ENCODE peak calls at places on chromosome 1, in six cellular contexts. One of them, this sample, is unnamed.

GRCh38 chr1:232968965-232969364 is 18.6 kb downstream of the NTPCR start:
- DNase-seq in progenitor cell of endocrine pancreas: no peak
- DNase-seq in foreskin fibroblast: no peak
- DNase-seq in cardiac muscle cell: no peak
- DNase-seq in MM.1S: no peak
- DNase-seq in AG09319: no peak
- DNase-seq in this sample: no peak

GRCh38 chr1:19033516-19033840 is 77.0 kb upstream of the IFFO2 start:
- DNase-seq in progenitor cell of endocrine pancreas: no peak
- DNase-seq in foreskin fibroblast: no peak
- DNase-seq in cardiac muscle cell: no peak
- DNase-seq in MM.1S: no peak
- DNase-seq in AG09319: no peak
- DNase-seq in this sample: no peak

GRCh38 chr1:198678301-198678836 is 39.5 kb downstream of the PTPRC start:
- DNase-seq in progenitor cell of endocrine pancreas: no peak
- DNase-seq in foreskin fibroblast: no peak
- DNase-seq in cardiac muscle cell: no peak
- DNase-seq in MM.1S: no peak
- DNase-seq in AG09319: no peak
- DNase-seq in this sample: no peak

GRCh38 chr1:2099871-2100774 is 49.9 kb downstream of the PRKCZ start:
- DNase-seq in progenitor cell of endocrine pancreas: no peak
- DNase-seq in foreskin fibroblast: no peak
- DNase-seq in cardiac muscle cell: no peak
- DNase-seq in MM.1S: no peak
- DNase-seq in AG09319: no peak
- DNase-seq in this sample: no peak

GRCh38 chr1:67570473-67571143 is 114.4 kb upstream of the GADD45A start:
- DNase-seq in progenitor cell of endocrine pancreas: no peak
- DNase-seq in foreskin fibroblast: peak
- DNase-seq in cardiac muscle cell: no peak
- DNase-seq in MM.1S: no peak
- DNase-seq in AG09319: no peak
- DNase-seq in this sample: no peak

GRCh38 chr1:24535778-24536177 is 20.1 kb upstream of the NCMAP start:
- DNase-seq in progenitor cell of endocrine pancreas: no peak
- DNase-seq in foreskin fibroblast: no peak
- DNase-seq in cardiac muscle cell: no peak
- DNase-seq in MM.1S: no peak
- DNase-seq in AG09319: no peak
- DNase-seq in this sample: no peak

GRCh38 chr1:227766015-227766634 is 30.9 kb downstream of the SNAP47 start:
- DNase-seq in progenitor cell of endocrine pancreas: no peak
- DNase-seq in foreskin fibroblast: no peak
- DNase-seq in cardiac muscle cell: no peak
- DNase-seq in MM.1S: no peak
- DNase-seq in AG09319: no peak
- DNase-seq in this sample: no peak

GRCh38 chr1:173914366-173914871 is 2.7 kb downstream of the SERPINC1 start:
- DNase-seq in progenitor cell of endocrine pancreas: no peak
- DNase-seq in foreskin fibroblast: peak
- DNase-seq in cardiac muscle cell: peak
- DNase-seq in MM.1S: peak
- DNase-seq in AG09319: no peak
- DNase-seq in this sample: peak

GRCh38 chr1:9194024-9194423 is 40.5 kb upstream of the H6PD start:
- DNase-seq in progenitor cell of endocrine pancreas: no peak
- DNase-seq in foreskin fibroblast: no peak
- DNase-seq in cardiac muscle cell: no peak
- DNase-seq in MM.1S: no peak
- DNase-seq in AG09319: no peak
- DNase-seq in this sample: no peak

GRCh38 chr1:166479052-166479631 is 312.3 kb upstream of the FAM78B start:
- DNase-seq in progenitor cell of endocrine pancreas: peak
- DNase-seq in foreskin fibroblast: peak
- DNase-seq in cardiac muscle cell: peak
- DNase-seq in MM.1S: peak
- DNase-seq in AG09319: no peak
- DNase-seq in this sample: peak

DNA sequence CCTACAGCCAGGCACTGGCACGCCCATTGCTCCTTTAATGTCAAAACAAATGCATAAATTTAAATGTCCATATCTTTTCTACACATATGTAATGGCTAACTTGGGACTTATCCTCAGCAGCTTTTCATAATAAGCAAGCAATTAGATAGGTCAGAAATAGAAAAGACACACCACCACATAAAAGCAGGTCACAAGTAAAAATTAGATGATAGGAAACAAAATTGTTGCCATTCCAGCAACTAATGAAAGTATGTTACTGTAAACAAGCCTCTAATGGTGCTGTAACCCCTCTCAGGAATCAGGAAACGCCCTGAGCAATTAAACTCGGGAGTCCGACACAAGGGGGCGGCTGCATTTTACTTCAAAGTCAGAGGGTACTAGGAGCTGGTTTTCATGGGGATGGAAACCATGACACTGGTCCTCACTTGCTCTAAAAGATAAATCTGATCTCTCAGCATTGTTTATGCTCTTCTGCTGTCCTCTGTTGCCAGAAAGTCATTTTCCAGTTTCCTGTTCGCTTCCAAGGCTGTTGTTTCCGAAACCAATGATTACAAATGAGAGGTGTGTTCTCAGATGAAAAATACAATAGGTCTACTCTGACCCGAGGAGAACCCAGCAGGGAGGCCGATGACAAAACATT is 93.4 kb downstream of the TGFBR3 start:
- DNase-seq in progenitor cell of endocrine pancreas: no peak
- DNase-seq in foreskin fibroblast: no peak
- DNase-seq in cardiac muscle cell: no peak
- DNase-seq in MM.1S: no peak
- DNase-seq in AG09319: no peak
- DNase-seq in this sample: no peak
- TF ChIP-seq CTCF in progenitor cell of endocrine pancreas: no peak
- TF ChIP-seq CTCF in foreskin fibroblast: no peak
- TF ChIP-seq CTCF in cardiac muscle cell: no peak
- TF ChIP-seq CTCF in MM.1S: no peak
- TF ChIP-seq CTCF in AG09319: no peak
- TF ChIP-seq CTCF in this sample: no peak

GRCh38 chr1:3702990-3703728 is 49.1 kb upstream of the CCDC27 start:
- DNase-seq in progenitor cell of endocrine pancreas: no peak
- DNase-seq in foreskin fibroblast: no peak
- DNase-seq in cardiac muscle cell: no peak
- DNase-seq in MM.1S: no peak
- DNase-seq in AG09319: no peak
- DNase-seq in this sample: no peak
- TF ChIP-seq CTCF in progenitor cell of endocrine pancreas: peak
- TF ChIP-seq CTCF in foreskin fibroblast: no peak
- TF ChIP-seq CTCF in cardiac muscle cell: no peak
- TF ChIP-seq CTCF in MM.1S: no peak
- TF ChIP-seq CTCF in AG09319: no peak
- TF ChIP-seq CTCF in this sample: peak

GRCh38 chr1:115593365-115594259 is 48.2 kb upstream of the VANGL1 start:
- DNase-seq in progenitor cell of endocrine pancreas: no peak
- DNase-seq in foreskin fibroblast: no peak
- DNase-seq in cardiac muscle cell: no peak
- DNase-seq in MM.1S: no peak
- DNase-seq in AG09319: no peak
- DNase-seq in this sample: no peak

GRCh38 chr1:115592264-115592663 is 49.5 kb upstream of the VANGL1 start:
- DNase-seq in progenitor cell of endocrine pancreas: no peak
- DNase-seq in foreskin fibroblast: no peak
- DNase-seq in cardiac muscle cell: no peak
- DNase-seq in MM.1S: no peak
- DNase-seq in AG09319: no peak
- DNase-seq in this sample: no peak

GRCh38 chr1:115596080-115596795 is 45.5 kb upstream of the VANGL1 start:
- DNase-seq in progenitor cell of endocrine pancreas: no peak
- DNase-seq in foreskin fibroblast: peak
- DNase-seq in cardiac muscle cell: no peak
- DNase-seq in MM.1S: no peak
- DNase-seq in AG09319: no peak
- DNase-seq in this sample: no peak

DNA sequence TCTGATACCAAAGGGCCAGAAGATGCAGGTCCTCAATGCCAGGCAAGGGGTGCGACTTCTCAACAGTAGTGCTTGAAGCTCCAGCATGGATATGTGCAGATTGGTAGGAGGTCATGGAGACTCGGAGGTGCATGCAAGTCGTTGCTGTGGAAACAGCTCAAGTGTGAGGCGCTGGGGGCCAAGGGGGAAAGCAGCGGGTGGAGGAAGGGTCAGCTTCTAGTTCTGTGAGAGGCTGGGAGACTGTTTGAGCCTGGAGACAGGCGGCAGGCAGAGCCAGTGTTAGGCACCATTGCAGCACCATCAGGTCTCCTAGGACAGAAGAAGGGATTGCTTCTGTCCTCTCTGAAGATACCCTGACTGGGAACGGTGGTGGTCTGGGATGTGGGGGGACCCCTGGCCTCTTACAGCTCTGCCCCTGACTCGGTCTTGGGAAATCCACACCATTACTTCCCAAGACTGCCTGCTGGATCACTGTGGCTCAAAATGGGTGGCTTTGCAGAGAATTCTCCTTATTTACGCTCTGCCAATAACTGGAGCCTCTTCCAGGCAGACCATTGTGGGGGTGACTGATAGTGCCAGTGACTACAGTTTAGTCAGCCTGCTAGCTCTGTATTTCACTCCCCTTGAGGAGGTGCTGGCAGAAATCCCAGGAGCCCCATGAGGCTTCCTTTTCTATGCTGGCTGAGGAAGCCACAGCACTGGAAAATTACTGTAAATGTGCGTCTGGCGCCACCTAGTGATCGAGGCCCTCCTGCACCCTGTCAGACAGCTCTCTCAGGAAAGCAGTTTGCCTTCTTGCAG is 46.3 kb upstream of the VANGL1 start:
- DNase-seq in progenitor cell of endocrine pancreas: peak
- DNase-seq in foreskin fibroblast: peak
- DNase-seq in cardiac muscle cell: peak
- DNase-seq in MM.1S: peak
- DNase-seq in AG09319: peak
- DNase-seq in this sample: peak
- TF ChIP-seq CTCF in progenitor cell of endocrine pancreas: peak
- TF ChIP-seq CTCF in foreskin fibroblast: peak
- TF ChIP-seq CTCF in cardiac muscle cell: peak
- TF ChIP-seq CTCF in MM.1S: peak
- TF ChIP-seq CTCF in AG09319: peak
- TF ChIP-seq CTCF in this sample: peak

GRCh38 chr1:27603962-27604578 is at the start of gene AHDC1:
- DNase-seq in progenitor cell of endocrine pancreas: peak
- DNase-seq in foreskin fibroblast: peak
- DNase-seq in cardiac muscle cell: peak
- DNase-seq in MM.1S: peak
- DNase-seq in AG09319: peak
- DNase-seq in this sample: peak
- TF ChIP-seq CTCF in progenitor cell of endocrine pancreas: no peak
- TF ChIP-seq CTCF in foreskin fibroblast: no peak
- TF ChIP-seq CTCF in cardiac muscle cell: no peak
- TF ChIP-seq CTCF in MM.1S: no peak
- TF ChIP-seq CTCF in AG09319: no peak
- TF ChIP-seq CTCF in this sample: no peak

GRCh38 chr1:240169188-240169587 is 77.5 kb downstream of the FMN2 start:
- DNase-seq in progenitor cell of endocrine pancreas: no peak
- DNase-seq in foreskin fibroblast: peak
- DNase-seq in cardiac muscle cell: no peak
- DNase-seq in MM.1S: no peak
- DNase-seq in AG09319: no peak
- DNase-seq in this sample: no peak
- TF ChIP-seq CTCF in progenitor cell of endocrine pancreas: no peak
- TF ChIP-seq CTCF in foreskin fibroblast: peak
- TF ChIP-seq CTCF in cardiac muscle cell: no peak
- TF ChIP-seq CTCF in MM.1S: peak
- TF ChIP-seq CTCF in AG09319: peak
- TF ChIP-seq CTCF in this sample: peak

DNA sequence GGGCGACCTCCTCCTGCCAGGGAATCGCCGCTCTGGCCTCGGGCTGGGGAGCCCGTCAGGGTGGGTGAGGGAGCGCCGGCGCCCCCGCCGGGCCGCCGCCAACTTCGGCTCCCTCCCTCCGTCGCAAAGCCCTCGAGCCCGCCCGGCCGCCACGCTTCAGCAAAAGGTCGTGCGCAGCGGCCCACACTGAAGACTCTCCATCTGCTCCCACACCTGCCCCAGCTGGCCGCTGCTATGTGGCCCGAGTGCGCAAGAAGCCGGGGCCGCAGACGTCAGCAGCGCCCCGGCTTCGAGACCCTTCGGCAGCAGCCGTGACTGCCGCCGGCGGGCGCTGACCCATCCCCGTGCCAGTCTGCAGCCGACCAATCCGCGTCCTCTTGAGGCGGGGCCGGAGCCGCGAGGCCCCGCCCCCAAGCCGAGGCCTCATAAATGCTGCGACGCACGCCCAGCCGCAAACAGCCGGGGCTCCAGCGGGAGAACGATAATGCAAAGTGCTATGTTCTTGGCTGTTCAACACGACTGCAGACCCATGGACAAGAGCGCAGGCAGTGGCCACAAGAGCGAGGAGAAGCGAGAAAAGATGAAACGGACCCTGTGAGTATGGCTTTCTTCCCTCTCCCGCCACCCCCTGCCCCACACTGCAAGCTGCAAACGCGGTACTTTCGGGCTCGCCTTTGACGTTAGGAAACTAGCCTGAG is at the start of gene RGS2:
- DNase-seq in progenitor cell of endocrine pancreas: peak
- DNase-seq in foreskin fibroblast: peak
- DNase-seq in cardiac muscle cell: peak
- DNase-seq in MM.1S: peak
- DNase-seq in AG09319: peak
- DNase-seq in this sample: peak
- TF ChIP-seq CTCF in progenitor cell of endocrine pancreas: peak
- TF ChIP-seq CTCF in foreskin fibroblast: no peak
- TF ChIP-seq CTCF in cardiac muscle cell: no peak
- TF ChIP-seq CTCF in MM.1S: peak
- TF ChIP-seq CTCF in AG09319: no peak
- TF ChIP-seq CTCF in this sample: peak

GRCh38 chr1:43234267-43234666 is 35.5 kb upstream of the TMEM125 start:
- DNase-seq in progenitor cell of endocrine pancreas: no peak
- DNase-seq in foreskin fibroblast: no peak
- DNase-seq in cardiac muscle cell: no peak
- DNase-seq in MM.1S: no peak
- DNase-seq in AG09319: no peak
- DNase-seq in this sample: no peak
- TF ChIP-seq CTCF in progenitor cell of endocrine pancreas: no peak
- TF ChIP-seq CTCF in foreskin fibroblast: no peak
- TF ChIP-seq CTCF in cardiac muscle cell: no peak
- TF ChIP-seq CTCF in MM.1S: no peak
- TF ChIP-seq CTCF in AG09319: no peak
- TF ChIP-seq CTCF in this sample: no peak

DNA sequence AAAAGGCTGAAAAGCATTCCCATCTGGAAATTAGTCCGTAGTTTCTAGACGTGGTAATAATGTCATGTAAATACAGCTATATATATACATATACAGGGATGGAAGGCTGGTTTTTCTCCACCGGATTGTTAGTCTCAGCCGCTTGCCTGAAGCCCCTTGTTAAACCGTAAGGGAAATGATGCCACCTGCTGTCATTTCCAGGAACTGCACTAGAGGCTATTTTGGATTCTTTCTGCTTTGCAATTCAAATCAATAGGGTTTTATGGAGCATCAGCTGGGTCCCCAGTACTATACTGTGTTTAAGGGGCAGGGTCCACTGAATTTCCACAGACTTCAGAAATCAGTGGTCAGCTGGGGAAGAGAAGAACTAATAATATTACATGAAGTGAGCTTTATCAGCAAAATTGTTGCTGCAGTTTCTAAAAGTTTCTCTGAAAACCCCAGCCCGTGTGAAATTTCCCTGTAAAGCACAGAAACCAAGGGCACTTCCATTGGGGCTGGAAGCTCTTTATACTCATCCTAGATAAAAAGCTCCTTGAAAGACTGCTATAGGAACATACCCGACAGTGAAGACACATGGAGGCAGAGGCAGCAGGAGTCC is 33.8 kb upstream of the MPZL1 start:
- DNase-seq in progenitor cell of endocrine pancreas: peak
- DNase-seq in foreskin fibroblast: peak
- DNase-seq in cardiac muscle cell: peak
- DNase-seq in MM.1S: peak
- DNase-seq in AG09319: peak
- DNase-seq in this sample: peak
- TF ChIP-seq CTCF in progenitor cell of endocrine pancreas: peak
- TF ChIP-seq CTCF in foreskin fibroblast: peak
- TF ChIP-seq CTCF in cardiac muscle cell: peak
- TF ChIP-seq CTCF in MM.1S: peak
- TF ChIP-seq CTCF in AG09319: peak
- TF ChIP-seq CTCF in this sample: peak

This sample was measured in neural crest cell.